ENCODE peak calls at places on chromosomes 12 and 14, in seven cellular contexts. N is HL-60, X is HCT116, H is A549, O is HepG2, P is Panc1, C is SK-N-SH. Y is an unnamed sample.

GRCh38 chr12:125140918-125141573 is 75.8 kb downstream of the AACS start:
- DNase-seq in N (no peak), X (peak; percentile 34), H (peak; percentile 68), O (no peak), P (peak; percentile 22), C (no peak), Y (no peak)

GRCh38 chr12:49276304-49277290 is 11.7 kb downstream of the TUBA1C start:
- DNase-seq in N (no peak), X (no peak), H (no peak), O (no peak), P (no peak), C (peak; percentile 25), Y (no peak)

GRCh38 chr14:99425272-99425681 is 55.4 kb downstream of the SETD3 start:
- DNase-seq in N (no peak), X (no peak), H (no peak), O (no peak), P (no peak), C (no peak), Y (no peak)

GRCh38 chr14:39230416-39230815 is 3.3 kb upstream of the MIA2 start:
- DNase-seq in N (no peak), X (no peak), H (no peak), O (no peak), P (no peak), C (no peak), Y (no peak)

GRCh38 chr14:89004195-89004594 is 179.7 kb downstream of the TTC8 start:
- DNase-seq in N (peak; percentile 33), X (no peak), H (no peak), O (no peak), P (no peak), C (no peak), Y (no peak)

GRCh38 chr14:49405291-49405690 is 180.9 kb downstream of the RPS29 start:
- DNase-seq in N (no peak), X (no peak), H (no peak), O (no peak), P (no peak), C (no peak), Y (no peak)

GRCh38 chr12:128339121-128339520 is 72.2 kb downstream of the TMEM132C start:
- DNase-seq in N (no peak), X (no peak), H (no peak), O (no peak), P (no peak), C (no peak), Y (no peak)

GRCh38 chr14:103685276-103686211 is 29.7 kb downstream of the XRCC3 start:
- DNase-seq in N (no peak), X (no peak), H (no peak), O (no peak), P (no peak), C (no peak), Y (no peak)

GRCh38 chr12:51886021-51886710 is 1.7 kb upstream of the ANKRD33 start:
- DNase-seq in N (peak; percentile 89), X (no peak), H (peak; percentile 55), O (peak; percentile 56), P (no peak), C (no peak), Y (peak; percentile 46)

GRCh38 chr12:42961395-42961794 is 371.8 kb upstream of the PRICKLE1 start:
- DNase-seq in N (no peak), X (peak; percentile 85), H (peak; percentile 44), O (peak; percentile 35), P (peak; percentile 10), C (no peak), Y (peak; percentile 56)

GRCh38 chr14:99724939-99725773 is 41.1 kb downstream of the CYP46A1 start:
- DNase-seq in N (no peak), X (no peak), H (no peak), O (no peak), P (no peak), C (no peak), Y (no peak)

GRCh38 chr12:85357609-85358008 is 77.6 kb downstream of the ALX1 start:
- DNase-seq in N (no peak), X (no peak), H (no peak), O (no peak), P (no peak), C (no peak), Y (no peak)

GRCh38 chr12:47818382-47818700 is 1.4 kb downstream of the HDAC7 start:
- DNase-seq in N (no peak), X (no peak), H (no peak), O (no peak), P (no peak), C (no peak), Y (peak; percentile 23)

GRCh38 chr14:105861985-105862465 is 335.6 kb downstream of the TMEM121 start:
- DNase-seq in N (no peak), X (no peak), H (no peak), O (no peak), P (no peak), C (no peak), Y (no peak)

GRCh38 chr12:93614917-93615596 is 42.6 kb downstream of the SOCS2 start:
- DNase-seq in N (no peak), X (no peak), H (no peak), O (no peak), P (no peak), C (no peak), Y (no peak)

GRCh38 chr12:14273911-14274306 is 91.6 kb upstream of the ATF7IP start:
- DNase-seq in N (no peak), X (no peak), H (no peak), O (no peak), P (no peak), C (no peak), Y (no peak)

GRCh38 chr14:59406454-59407245 is 58.5 kb downstream of the GPR135 start:
- DNase-seq in N (no peak), X (no peak), H (no peak), O (peak; percentile 66), P (no peak), C (no peak), Y (no peak)

GRCh38 chr12:67633708-67634107 is 14.8 kb upstream of the DYRK2 start:
- DNase-seq in N (peak; percentile 58), X (no peak), H (no peak), O (no peak), P (no peak), C (no peak), Y (no peak)

DNA sequence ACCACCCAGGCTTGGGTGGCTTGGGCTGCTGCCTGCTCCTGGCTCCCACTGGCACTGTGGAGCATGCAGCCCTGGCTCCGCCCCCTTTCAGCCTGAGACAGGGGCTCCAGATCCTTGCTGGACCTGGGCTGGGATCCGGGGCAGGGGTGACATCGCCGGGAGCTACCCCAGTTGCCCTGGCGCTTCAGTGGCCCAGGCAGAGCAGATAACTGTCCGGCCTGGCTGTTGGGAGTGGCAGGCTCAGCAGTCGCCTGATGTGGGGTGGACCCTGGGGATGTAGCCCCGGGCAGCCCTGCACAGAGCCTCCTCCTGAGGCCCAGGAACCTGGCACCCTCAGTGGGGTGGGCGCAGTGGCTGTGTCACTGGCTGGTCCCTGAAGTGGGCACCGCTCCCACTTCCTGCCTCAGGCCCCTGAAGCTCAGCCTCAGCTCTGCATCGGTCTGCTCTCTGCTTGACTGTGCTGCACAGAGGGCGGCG is 57.9 kb downstream of the FUT8 start:
- DNase-seq in N (no peak), X (no peak), H (no peak), O (no peak), P (no peak), C (peak; percentile 49), Y (peak; percentile 36)
- TF ChIP-seq REST in N (no peak), X (no peak), H (no peak), O (no peak), P (no peak), C (no peak), Y (no peak)

GRCh38 chr14:52735921-52736489 is 6.0 kb downstream of the STYX start:
- DNase-seq in N (no peak), X (no peak), H (no peak), O (no peak), P (no peak), C (no peak), Y (peak; percentile 29)
- TF ChIP-seq REST in N (no peak), X (no peak), H (no peak), O (no peak), P (no peak), C (no peak), Y (no peak)

GRCh38 chr12:75390899-75391538 is at the start of gene GLIPR1L2:
- DNase-seq in N (peak; percentile 96), X (peak; percentile 98), H (peak; percentile 81), O (peak; percentile 10), P (peak; percentile 94), C (peak; percentile 87), Y (peak; percentile 97)

GRCh38 chr12:75389061-75389460 is 1.8 kb upstream of the GLIPR1L2 start:
- DNase-seq in N (no peak), X (peak; percentile 78), H (no peak), O (no peak), P (peak; percentile 51), C (peak; percentile 21), Y (no peak)

GRCh38 chr12:75390156-75390898 is 562 bp upstream of the GLIPR1L2 start:
- DNase-seq in N (no peak), X (no peak), H (no peak), O (no peak), P (no peak), C (no peak), Y (no peak)

DNA sequence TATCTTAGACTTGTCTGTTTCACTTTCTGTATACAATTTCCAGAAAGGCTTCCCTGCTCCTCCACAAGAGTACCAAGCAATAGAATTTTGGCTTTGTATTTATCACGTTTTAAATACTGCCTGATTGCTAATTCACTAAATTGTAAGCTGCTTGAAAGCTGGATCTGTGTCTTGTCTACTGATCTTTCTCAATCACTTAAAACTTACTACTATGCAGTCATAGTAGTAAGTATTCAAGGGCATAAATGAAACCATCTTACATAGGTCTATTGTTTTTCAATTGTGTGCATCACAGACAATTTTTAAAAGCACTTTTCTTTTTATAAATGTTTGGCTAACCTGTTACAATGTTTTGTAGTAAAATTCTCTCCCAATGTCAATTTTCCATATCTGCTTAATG is 1.2 kb upstream of the GLIPR1L2 start:
- DNase-seq in N (no peak), X (no peak), H (no peak), O (no peak), P (no peak), C (no peak), Y (no peak)
- TF ChIP-seq REST in N (no peak), X (no peak), H (no peak), O (no peak), P (no peak), C (no peak), Y (no peak)

DNA sequence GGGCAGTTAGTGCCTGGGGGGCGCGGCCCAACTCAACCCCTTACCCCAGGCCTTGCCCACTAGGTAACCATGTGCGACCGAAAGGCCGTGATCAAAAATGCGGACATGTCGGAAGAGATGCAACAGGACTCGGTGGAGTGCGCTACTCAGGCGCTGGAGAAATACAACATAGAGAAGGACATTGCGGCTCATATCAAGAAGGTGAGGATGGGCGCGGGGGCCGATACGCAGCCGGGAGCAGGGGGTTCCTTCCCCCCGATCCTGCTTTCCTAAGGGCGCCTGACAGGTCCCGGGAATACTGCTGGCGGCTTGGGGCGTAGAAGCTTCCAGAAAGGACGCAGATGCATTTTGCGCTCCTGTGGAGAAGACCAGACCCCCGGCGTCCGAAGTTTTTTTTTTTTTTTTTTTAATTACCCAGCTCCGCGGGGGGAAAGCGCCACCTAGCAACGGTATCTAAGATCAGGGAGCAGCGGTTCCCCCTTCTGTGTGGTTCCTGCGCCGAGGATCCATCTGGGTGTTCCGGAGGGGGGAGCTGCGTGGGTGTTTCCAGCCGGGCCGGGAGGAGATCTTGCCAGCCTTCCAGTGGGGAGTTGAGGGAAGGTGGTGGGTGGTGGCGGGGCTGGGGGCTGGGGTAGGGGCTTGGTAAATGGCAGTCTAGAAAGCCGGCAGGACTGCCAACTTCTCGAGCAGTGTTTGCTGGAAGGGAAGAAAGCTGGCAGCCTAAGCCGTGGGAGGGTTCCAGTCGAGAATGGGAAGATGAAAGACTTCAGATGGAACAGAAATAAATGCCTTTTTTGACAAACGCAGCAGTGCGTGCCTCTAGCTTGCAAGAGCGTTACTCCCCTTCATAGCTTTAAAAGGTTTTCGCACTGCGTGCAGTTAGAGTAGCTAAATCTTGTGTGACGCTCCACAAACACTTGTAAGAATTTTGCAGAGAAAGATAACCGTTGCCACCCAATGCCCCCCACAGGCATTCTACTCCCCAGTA is 734 bp downstream of the DYNLL1 start:
- DNase-seq in N (peak; percentile 61), X (no peak), H (peak; percentile 44), O (no peak), P (no peak), C (peak; percentile 81), Y (peak; percentile 56)
- TF ChIP-seq REST in N (no peak), X (no peak), H (no peak), O (no peak), P (no peak), C (no peak), Y (no peak)

Y was measured in GM23338.